ENCODE peak calls at places on chromosomes 7 and 10, in ten cellular contexts. One of them, this sample, is unnamed.

GRCh38 chr10:120477723-120478270 is 20.8 kb downstream of the PLPP4 start:
- DNase-seq in BJ: no peak
- DNase-seq in CD4-positive, alpha-beta memory T cell: no peak
- DNase-seq in stimulated activated CD4-positive, alpha-beta T cell treated with anti-CD3 and anti-CD28 coated beads, TNF-alpha, amount 100 ng/mL, for 1 hour: no peak
- DNase-seq in esophagus muscularis mucosa: peak
- DNase-seq in midbrain: no peak
- DNase-seq in B cell: no peak
- DNase-seq in T-helper 9 cell: no peak
- DNase-seq in GM12891: no peak
- DNase-seq in fibroblast of the conjunctiva: no peak
- DNase-seq in this sample: no peak

GRCh38 chr7:94289071-94289470 is 105.6 kb upstream of the COL1A2 start:
- DNase-seq in BJ: no peak
- DNase-seq in CD4-positive, alpha-beta memory T cell: no peak
- DNase-seq in stimulated activated CD4-positive, alpha-beta T cell treated with anti-CD3 and anti-CD28 coated beads, TNF-alpha, amount 100 ng/mL, for 1 hour: no peak
- DNase-seq in esophagus muscularis mucosa: no peak
- DNase-seq in midbrain: peak
- DNase-seq in B cell: no peak
- DNase-seq in T-helper 9 cell: no peak
- DNase-seq in GM12891: no peak
- DNase-seq in fibroblast of the conjunctiva: peak
- DNase-seq in this sample: no peak

GRCh38 chr7:73966062-73966940 is 61.7 kb upstream of the ELN start:
- DNase-seq in BJ: no peak
- DNase-seq in CD4-positive, alpha-beta memory T cell: no peak
- DNase-seq in stimulated activated CD4-positive, alpha-beta T cell treated with anti-CD3 and anti-CD28 coated beads, TNF-alpha, amount 100 ng/mL, for 1 hour: no peak
- DNase-seq in esophagus muscularis mucosa: no peak
- DNase-seq in midbrain: no peak
- DNase-seq in B cell: no peak
- DNase-seq in T-helper 9 cell: no peak
- DNase-seq in GM12891: no peak
- DNase-seq in fibroblast of the conjunctiva: no peak
- DNase-seq in this sample: no peak

GRCh38 chr7:37986780-37987380 is 66.4 kb downstream of the EPDR1 start:
- DNase-seq in BJ: peak
- DNase-seq in CD4-positive, alpha-beta memory T cell: no peak
- DNase-seq in stimulated activated CD4-positive, alpha-beta T cell treated with anti-CD3 and anti-CD28 coated beads, TNF-alpha, amount 100 ng/mL, for 1 hour: no peak
- DNase-seq in esophagus muscularis mucosa: no peak
- DNase-seq in midbrain: no peak
- DNase-seq in B cell: no peak
- DNase-seq in T-helper 9 cell: no peak
- DNase-seq in GM12891: no peak
- DNase-seq in fibroblast of the conjunctiva: no peak
- DNase-seq in this sample: no peak

GRCh38 chr10:50431791-50432190 is 180.5 kb upstream of the ASAH2 start:
- DNase-seq in BJ: no peak
- DNase-seq in CD4-positive, alpha-beta memory T cell: no peak
- DNase-seq in stimulated activated CD4-positive, alpha-beta T cell treated with anti-CD3 and anti-CD28 coated beads, TNF-alpha, amount 100 ng/mL, for 1 hour: no peak
- DNase-seq in esophagus muscularis mucosa: no peak
- DNase-seq in midbrain: no peak
- DNase-seq in B cell: no peak
- DNase-seq in T-helper 9 cell: no peak
- DNase-seq in GM12891: no peak
- DNase-seq in fibroblast of the conjunctiva: peak
- DNase-seq in this sample: no peak

GRCh38 chr10:131875501-131875900 is 25.3 kb upstream of the PPP2R2D start:
- DNase-seq in BJ: no peak
- DNase-seq in CD4-positive, alpha-beta memory T cell: no peak
- DNase-seq in stimulated activated CD4-positive, alpha-beta T cell treated with anti-CD3 and anti-CD28 coated beads, TNF-alpha, amount 100 ng/mL, for 1 hour: no peak
- DNase-seq in esophagus muscularis mucosa: no peak
- DNase-seq in midbrain: no peak
- DNase-seq in B cell: no peak
- DNase-seq in T-helper 9 cell: no peak
- DNase-seq in GM12891: no peak
- DNase-seq in fibroblast of the conjunctiva: no peak
- DNase-seq in this sample: no peak

GRCh38 chr7:132123763-132124162 is 452.5 kb downstream of the PLXNA4 start:
- DNase-seq in BJ: no peak
- DNase-seq in CD4-positive, alpha-beta memory T cell: no peak
- DNase-seq in stimulated activated CD4-positive, alpha-beta T cell treated with anti-CD3 and anti-CD28 coated beads, TNF-alpha, amount 100 ng/mL, for 1 hour: no peak
- DNase-seq in esophagus muscularis mucosa: no peak
- DNase-seq in midbrain: no peak
- DNase-seq in B cell: no peak
- DNase-seq in T-helper 9 cell: no peak
- DNase-seq in GM12891: no peak
- DNase-seq in fibroblast of the conjunctiva: no peak
- DNase-seq in this sample: no peak

GRCh38 chr10:120455004-120455403 is 2.0 kb upstream of the PLPP4 start:
- DNase-seq in BJ: peak
- DNase-seq in CD4-positive, alpha-beta memory T cell: no peak
- DNase-seq in stimulated activated CD4-positive, alpha-beta T cell treated with anti-CD3 and anti-CD28 coated beads, TNF-alpha, amount 100 ng/mL, for 1 hour: no peak
- DNase-seq in esophagus muscularis mucosa: peak
- DNase-seq in midbrain: no peak
- DNase-seq in B cell: no peak
- DNase-seq in T-helper 9 cell: no peak
- DNase-seq in GM12891: no peak
- DNase-seq in fibroblast of the conjunctiva: no peak
- DNase-seq in this sample: no peak

GRCh38 chr7:106354822-106355221 is 70.0 kb upstream of the NAMPT start:
- DNase-seq in BJ: no peak
- DNase-seq in CD4-positive, alpha-beta memory T cell: no peak
- DNase-seq in stimulated activated CD4-positive, alpha-beta T cell treated with anti-CD3 and anti-CD28 coated beads, TNF-alpha, amount 100 ng/mL, for 1 hour: no peak
- DNase-seq in esophagus muscularis mucosa: no peak
- DNase-seq in midbrain: no peak
- DNase-seq in B cell: no peak
- DNase-seq in T-helper 9 cell: no peak
- DNase-seq in GM12891: no peak
- DNase-seq in fibroblast of the conjunctiva: no peak
- DNase-seq in this sample: no peak

GRCh38 chr10:132710746-132711617 is 75.0 kb downstream of the NKX6-2 start:
- DNase-seq in BJ: no peak
- DNase-seq in CD4-positive, alpha-beta memory T cell: no peak
- DNase-seq in stimulated activated CD4-positive, alpha-beta T cell treated with anti-CD3 and anti-CD28 coated beads, TNF-alpha, amount 100 ng/mL, for 1 hour: no peak
- DNase-seq in esophagus muscularis mucosa: no peak
- DNase-seq in midbrain: no peak
- DNase-seq in B cell: no peak
- DNase-seq in T-helper 9 cell: no peak
- DNase-seq in GM12891: no peak
- DNase-seq in fibroblast of the conjunctiva: no peak
- DNase-seq in this sample: no peak

GRCh38 chr7:116271980-116272886 is 61.9 kb downstream of the TES start:
- DNase-seq in BJ: peak
- DNase-seq in CD4-positive, alpha-beta memory T cell: no peak
- DNase-seq in stimulated activated CD4-positive, alpha-beta T cell treated with anti-CD3 and anti-CD28 coated beads, TNF-alpha, amount 100 ng/mL, for 1 hour: no peak
- DNase-seq in esophagus muscularis mucosa: no peak
- DNase-seq in midbrain: no peak
- DNase-seq in B cell: no peak
- DNase-seq in T-helper 9 cell: no peak
- DNase-seq in GM12891: no peak
- DNase-seq in fibroblast of the conjunctiva: peak
- DNase-seq in this sample: no peak

GRCh38 chr7:107559864-107560263 is 3.9 kb downstream of the COG5 start:
- DNase-seq in BJ: no peak
- DNase-seq in CD4-positive, alpha-beta memory T cell: no peak
- DNase-seq in stimulated activated CD4-positive, alpha-beta T cell treated with anti-CD3 and anti-CD28 coated beads, TNF-alpha, amount 100 ng/mL, for 1 hour: no peak
- DNase-seq in esophagus muscularis mucosa: no peak
- DNase-seq in midbrain: no peak
- DNase-seq in B cell: no peak
- DNase-seq in T-helper 9 cell: no peak
- DNase-seq in GM12891: no peak
- DNase-seq in fibroblast of the conjunctiva: peak
- DNase-seq in this sample: no peak

GRCh38 chr7:1099154-1099542 is 11.2 kb downstream of the GPER1 start:
- DNase-seq in BJ: no peak
- DNase-seq in CD4-positive, alpha-beta memory T cell: no peak
- DNase-seq in stimulated activated CD4-positive, alpha-beta T cell treated with anti-CD3 and anti-CD28 coated beads, TNF-alpha, amount 100 ng/mL, for 1 hour: no peak
- DNase-seq in esophagus muscularis mucosa: no peak
- DNase-seq in midbrain: no peak
- DNase-seq in B cell: no peak
- DNase-seq in T-helper 9 cell: no peak
- DNase-seq in GM12891: no peak
- DNase-seq in fibroblast of the conjunctiva: no peak
- DNase-seq in this sample: no peak

GRCh38 chr10:122208616-122209430 is 62.3 kb upstream of the BTBD16 start:
- DNase-seq in BJ: no peak
- DNase-seq in CD4-positive, alpha-beta memory T cell: no peak
- DNase-seq in stimulated activated CD4-positive, alpha-beta T cell treated with anti-CD3 and anti-CD28 coated beads, TNF-alpha, amount 100 ng/mL, for 1 hour: no peak
- DNase-seq in esophagus muscularis mucosa: no peak
- DNase-seq in midbrain: no peak
- DNase-seq in B cell: no peak
- DNase-seq in T-helper 9 cell: no peak
- DNase-seq in GM12891: no peak
- DNase-seq in fibroblast of the conjunctiva: no peak
- DNase-seq in this sample: no peak

GRCh38 chr10:75466886-75467285 is 35.5 kb downstream of the LRMDA start:
- DNase-seq in BJ: no peak
- DNase-seq in CD4-positive, alpha-beta memory T cell: no peak
- DNase-seq in stimulated activated CD4-positive, alpha-beta T cell treated with anti-CD3 and anti-CD28 coated beads, TNF-alpha, amount 100 ng/mL, for 1 hour: no peak
- DNase-seq in esophagus muscularis mucosa: peak
- DNase-seq in midbrain: no peak
- DNase-seq in B cell: no peak
- DNase-seq in T-helper 9 cell: no peak
- DNase-seq in GM12891: no peak
- DNase-seq in fibroblast of the conjunctiva: no peak
- DNase-seq in this sample: no peak